ENCODE peak calls at places on chromosomes 2 and 18, in six cellular contexts. One of them, this sample, is unnamed.

GRCh38 chr2:40098786-40099470 is 319.9 kb upstream of the THUMPD2 start:
- DNase-seq in GM10248: no peak
- DNase-seq in cardiac muscle cell: peak
- DNase-seq in fibroblast of the aortic adventitia: peak
- DNase-seq in GM13977: no peak
- DNase-seq in adrenal gland: no peak
- DNase-seq in this sample: no peak

GRCh38 chr2:15527074-15527739 is 33.9 kb downstream of the NBAS start:
- DNase-seq in GM10248: no peak
- DNase-seq in cardiac muscle cell: no peak
- DNase-seq in fibroblast of the aortic adventitia: no peak
- DNase-seq in GM13977: no peak
- DNase-seq in adrenal gland: no peak
- DNase-seq in this sample: peak

GRCh38 chr2:221005338-221005737 is 566.8 kb downstream of the EPHA4 start:
- DNase-seq in GM10248: no peak
- DNase-seq in cardiac muscle cell: no peak
- DNase-seq in fibroblast of the aortic adventitia: no peak
- DNase-seq in GM13977: no peak
- DNase-seq in adrenal gland: no peak
- DNase-seq in this sample: no peak

GRCh38 chr2:101608411-101609317 is 88.8 kb upstream of the MAP4K4 start:
- DNase-seq in GM10248: no peak
- DNase-seq in cardiac muscle cell: no peak
- DNase-seq in fibroblast of the aortic adventitia: no peak
- DNase-seq in GM13977: no peak
- DNase-seq in adrenal gland: no peak
- DNase-seq in this sample: no peak

GRCh38 chr18:76846217-76846616 is 23.9 kb downstream of the ZNF236 start:
- DNase-seq in GM10248: no peak
- DNase-seq in cardiac muscle cell: no peak
- DNase-seq in fibroblast of the aortic adventitia: no peak
- DNase-seq in GM13977: no peak
- DNase-seq in adrenal gland: no peak
- DNase-seq in this sample: no peak

GRCh38 chr18:35973650-35974049 is 1.2 kb downstream of the RMP24 start:
- DNase-seq in GM10248: no peak
- DNase-seq in cardiac muscle cell: no peak
- DNase-seq in fibroblast of the aortic adventitia: no peak
- DNase-seq in GM13977: no peak
- DNase-seq in adrenal gland: no peak
- DNase-seq in this sample: no peak

GRCh38 chr2:190404487-190404886 is 3.7 kb upstream of the MFSD6 start:
- DNase-seq in GM10248: no peak
- DNase-seq in cardiac muscle cell: peak
- DNase-seq in fibroblast of the aortic adventitia: peak
- DNase-seq in GM13977: no peak
- DNase-seq in adrenal gland: peak
- DNase-seq in this sample: peak

GRCh38 chr2:104788721-104789446 is 65.0 kb upstream of the POU3F3 start:
- DNase-seq in GM10248: no peak
- DNase-seq in cardiac muscle cell: no peak
- DNase-seq in fibroblast of the aortic adventitia: no peak
- DNase-seq in GM13977: no peak
- DNase-seq in adrenal gland: no peak
- DNase-seq in this sample: no peak

GRCh38 chr2:207311316-207312005 is 145.7 kb upstream of the KLF7 start:
- DNase-seq in GM10248: peak
- DNase-seq in cardiac muscle cell: peak
- DNase-seq in fibroblast of the aortic adventitia: peak
- DNase-seq in GM13977: peak
- DNase-seq in adrenal gland: peak
- DNase-seq in this sample: peak

GRCh38 chr18:54737986-54738385 is 90.3 kb upstream of the RAB27B start:
- DNase-seq in GM10248: no peak
- DNase-seq in cardiac muscle cell: peak
- DNase-seq in fibroblast of the aortic adventitia: peak
- DNase-seq in GM13977: no peak
- DNase-seq in adrenal gland: no peak
- DNase-seq in this sample: no peak

GRCh38 chr18:9714832-9715343 is 6.8 kb downstream of the RAB31 start:
- DNase-seq in GM10248: no peak
- DNase-seq in cardiac muscle cell: no peak
- DNase-seq in fibroblast of the aortic adventitia: no peak
- DNase-seq in GM13977: no peak
- DNase-seq in adrenal gland: no peak
- DNase-seq in this sample: no peak

GRCh38 chr2:199985625-199986207 is 30.3 kb downstream of the MAIP1 start:
- DNase-seq in GM10248: no peak
- DNase-seq in cardiac muscle cell: peak
- DNase-seq in fibroblast of the aortic adventitia: peak
- DNase-seq in GM13977: no peak
- DNase-seq in adrenal gland: peak
- DNase-seq in this sample: peak

GRCh38 chr2:63698825-63699548 is 110.2 kb downstream of the MDH1 start:
- DNase-seq in GM10248: peak
- DNase-seq in cardiac muscle cell: peak
- DNase-seq in fibroblast of the aortic adventitia: peak
- DNase-seq in GM13977: peak
- DNase-seq in adrenal gland: peak
- DNase-seq in this sample: no peak

GRCh38 chr2:186697536-186697935 is 3.7 kb downstream of the FAM171B start:
- DNase-seq in GM10248: no peak
- DNase-seq in cardiac muscle cell: no peak
- DNase-seq in fibroblast of the aortic adventitia: no peak
- DNase-seq in GM13977: no peak
- DNase-seq in adrenal gland: no peak
- DNase-seq in this sample: no peak

GRCh38 chr18:22470511-22471181 is 52.9 kb upstream of the CTAGE1 start:
- DNase-seq in GM10248: no peak
- DNase-seq in cardiac muscle cell: peak
- DNase-seq in fibroblast of the aortic adventitia: peak
- DNase-seq in GM13977: no peak
- DNase-seq in adrenal gland: no peak
- DNase-seq in this sample: no peak

GRCh38 chr2:44582363-44583008 is 220.7 kb downstream of the CAMKMT start:
- DNase-seq in GM10248: no peak
- DNase-seq in cardiac muscle cell: peak
- DNase-seq in fibroblast of the aortic adventitia: peak
- DNase-seq in GM13977: no peak
- DNase-seq in adrenal gland: no peak
- DNase-seq in this sample: no peak

GRCh38 chr2:16312771-16313170 is 352.9 kb downstream of the CYRIA start:
- DNase-seq in GM10248: no peak
- DNase-seq in cardiac muscle cell: no peak
- DNase-seq in fibroblast of the aortic adventitia: no peak
- DNase-seq in GM13977: no peak
- DNase-seq in adrenal gland: no peak
- DNase-seq in this sample: no peak

GRCh38 chr2:12502759-12503158 is 214.0 kb upstream of the TRIB2 start:
- DNase-seq in GM10248: no peak
- DNase-seq in cardiac muscle cell: no peak
- DNase-seq in fibroblast of the aortic adventitia: no peak
- DNase-seq in GM13977: no peak
- DNase-seq in adrenal gland: no peak
- DNase-seq in this sample: peak

GRCh38 chr2:12498703-12499102 is 218.0 kb upstream of the TRIB2 start:
- DNase-seq in GM10248: no peak
- DNase-seq in cardiac muscle cell: no peak
- DNase-seq in fibroblast of the aortic adventitia: peak
- DNase-seq in GM13977: no peak
- DNase-seq in adrenal gland: no peak
- DNase-seq in this sample: no peak

GRCh38 chr2:12500899-12501298 is 215.8 kb upstream of the TRIB2 start:
- DNase-seq in GM10248: no peak
- DNase-seq in cardiac muscle cell: no peak
- DNase-seq in fibroblast of the aortic adventitia: no peak
- DNase-seq in GM13977: no peak
- DNase-seq in adrenal gland: no peak
- DNase-seq in this sample: no peak

GRCh38 chr2:12504443-12504842 is 212.3 kb upstream of the TRIB2 start:
- DNase-seq in GM10248: no peak
- DNase-seq in cardiac muscle cell: no peak
- DNase-seq in fibroblast of the aortic adventitia: no peak
- DNase-seq in GM13977: no peak
- DNase-seq in adrenal gland: no peak
- DNase-seq in this sample: peak

GRCh38 chr2:12501469-12502147 is 215.1 kb upstream of the TRIB2 start:
- DNase-seq in GM10248: peak
- DNase-seq in cardiac muscle cell: no peak
- DNase-seq in fibroblast of the aortic adventitia: no peak
- DNase-seq in GM13977: peak
- DNase-seq in adrenal gland: peak
- DNase-seq in this sample: peak
- TF ChIP-seq CTCF in GM10248: no peak
- TF ChIP-seq CTCF in cardiac muscle cell: no peak
- TF ChIP-seq CTCF in fibroblast of the aortic adventitia: no peak
- TF ChIP-seq CTCF in GM13977: no peak
- TF ChIP-seq CTCF in adrenal gland: no peak
- TF ChIP-seq CTCF in this sample: no peak

DNA sequence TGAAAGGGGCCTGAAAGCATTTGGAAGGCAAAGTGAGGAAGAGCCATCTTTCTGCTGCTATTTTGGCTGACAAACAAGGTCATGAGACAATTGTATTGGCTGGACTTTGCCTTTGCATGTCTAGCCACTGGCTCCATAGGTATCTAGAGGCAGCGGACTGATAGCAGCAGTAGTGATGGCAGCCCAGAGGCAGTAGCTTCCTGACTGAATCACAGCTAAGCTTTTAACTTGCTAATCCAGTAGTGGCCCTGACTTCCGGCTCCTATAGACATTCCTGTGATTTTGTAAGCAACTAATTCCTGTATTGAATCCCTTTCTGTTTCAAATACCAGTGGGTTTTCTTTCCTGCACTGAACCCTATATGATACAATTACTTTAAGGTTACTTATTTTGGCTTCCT is 69.8 kb upstream of the PDE1A start:
- DNase-seq in GM10248: no peak
- DNase-seq in cardiac muscle cell: no peak
- DNase-seq in fibroblast of the aortic adventitia: no peak
- DNase-seq in GM13977: no peak
- DNase-seq in adrenal gland: no peak
- DNase-seq in this sample: no peak
- TF ChIP-seq CTCF in GM10248: no peak
- TF ChIP-seq CTCF in cardiac muscle cell: no peak
- TF ChIP-seq CTCF in fibroblast of the aortic adventitia: no peak
- TF ChIP-seq CTCF in GM13977: no peak
- TF ChIP-seq CTCF in adrenal gland: no peak
- TF ChIP-seq CTCF in this sample: no peak

DNA sequence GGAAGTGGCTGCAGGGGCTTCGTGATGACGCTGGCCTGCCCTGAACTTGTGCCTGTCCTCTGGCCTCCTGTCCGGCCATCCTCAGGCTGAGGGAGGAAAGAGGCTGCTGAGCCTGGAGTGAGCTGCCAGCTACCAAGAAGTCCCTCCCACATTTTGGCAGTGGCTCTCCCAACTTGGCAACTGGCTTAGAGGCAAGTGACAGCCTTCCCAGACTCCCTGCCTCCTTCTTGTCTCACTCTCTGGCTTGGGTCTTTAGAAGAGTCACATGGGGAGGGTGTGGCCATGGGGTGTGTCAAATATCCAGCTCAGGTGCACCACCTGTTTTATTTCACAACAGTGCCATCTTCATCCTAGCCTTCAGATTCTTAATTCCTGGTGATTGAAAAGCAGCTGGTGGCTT is 222.8 kb downstream of the PRKCE start:
- DNase-seq in GM10248: no peak
- DNase-seq in cardiac muscle cell: peak
- DNase-seq in fibroblast of the aortic adventitia: peak
- DNase-seq in GM13977: no peak
- DNase-seq in adrenal gland: peak
- DNase-seq in this sample: no peak
- TF ChIP-seq CTCF in GM10248: no peak
- TF ChIP-seq CTCF in cardiac muscle cell: no peak
- TF ChIP-seq CTCF in fibroblast of the aortic adventitia: no peak
- TF ChIP-seq CTCF in GM13977: no peak
- TF ChIP-seq CTCF in adrenal gland: no peak
- TF ChIP-seq CTCF in this sample: no peak

GRCh38 chr2:47899915-47900314 is 6.4 kb downstream of the FBXO11 start:
- DNase-seq in GM10248: no peak
- DNase-seq in cardiac muscle cell: peak
- DNase-seq in fibroblast of the aortic adventitia: peak
- DNase-seq in GM13977: no peak
- DNase-seq in adrenal gland: peak
- DNase-seq in this sample: peak
- TF ChIP-seq CTCF in GM10248: no peak
- TF ChIP-seq CTCF in cardiac muscle cell: no peak
- TF ChIP-seq CTCF in fibroblast of the aortic adventitia: no peak
- TF ChIP-seq CTCF in GM13977: no peak
- TF ChIP-seq CTCF in adrenal gland: no peak
- TF ChIP-seq CTCF in this sample: no peak

DNA sequence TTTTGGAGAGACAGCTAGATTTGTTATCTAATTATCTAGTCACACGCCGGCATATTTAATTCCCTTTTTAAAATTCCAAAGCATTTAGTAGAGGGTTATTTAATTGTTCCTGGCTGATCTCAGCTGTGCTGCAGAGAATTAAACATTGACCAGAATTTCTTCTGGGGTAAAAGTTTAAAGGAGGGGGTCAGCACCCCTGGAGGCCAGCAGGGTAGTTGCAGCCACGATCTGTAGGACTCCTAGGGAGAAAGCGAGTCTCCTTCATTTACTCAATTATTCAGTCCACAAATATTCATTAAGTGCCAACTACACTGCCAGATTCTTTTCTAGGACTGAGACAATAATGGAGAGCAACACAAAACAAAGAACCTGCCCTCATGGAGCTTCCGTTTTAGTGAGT is 294.3 kb downstream of the RDH14 start:
- DNase-seq in GM10248: no peak
- DNase-seq in cardiac muscle cell: no peak
- DNase-seq in fibroblast of the aortic adventitia: no peak
- DNase-seq in GM13977: no peak
- DNase-seq in adrenal gland: no peak
- DNase-seq in this sample: no peak
- TF ChIP-seq CTCF in GM10248: no peak
- TF ChIP-seq CTCF in cardiac muscle cell: peak
- TF ChIP-seq CTCF in fibroblast of the aortic adventitia: peak
- TF ChIP-seq CTCF in GM13977: no peak
- TF ChIP-seq CTCF in adrenal gland: no peak
- TF ChIP-seq CTCF in this sample: no peak

GRCh38 chr2:122519366-122519765 is 763.9 kb downstream of the TSN start:
- DNase-seq in GM10248: no peak
- DNase-seq in cardiac muscle cell: no peak
- DNase-seq in fibroblast of the aortic adventitia: no peak
- DNase-seq in GM13977: no peak
- DNase-seq in adrenal gland: no peak
- DNase-seq in this sample: no peak
- TF ChIP-seq CTCF in GM10248: no peak
- TF ChIP-seq CTCF in cardiac muscle cell: peak
- TF ChIP-seq CTCF in fibroblast of the aortic adventitia: peak
- TF ChIP-seq CTCF in GM13977: peak
- TF ChIP-seq CTCF in adrenal gland: peak
- TF ChIP-seq CTCF in this sample: no peak

DNA sequence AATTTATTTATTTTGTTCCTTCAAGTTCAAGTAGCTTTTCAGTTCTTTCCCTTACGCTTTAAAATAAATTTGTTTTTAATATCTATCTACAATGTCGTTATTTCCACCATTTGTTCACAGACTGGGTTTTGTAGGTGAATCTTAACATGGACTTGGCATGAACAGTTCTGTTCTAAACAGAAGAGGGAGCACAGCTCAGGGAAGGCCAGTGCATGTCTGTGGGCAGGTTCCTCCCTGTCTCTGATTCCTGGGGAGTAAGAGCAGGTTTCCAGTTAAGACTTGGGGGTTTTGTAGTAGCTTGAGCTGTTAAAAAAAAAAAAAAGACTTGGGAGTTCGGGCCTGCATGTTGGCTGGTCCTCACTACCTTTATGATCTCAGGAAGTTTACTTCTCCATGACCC is 11.1 kb downstream of the TTL start:
- DNase-seq in GM10248: no peak
- DNase-seq in cardiac muscle cell: peak
- DNase-seq in fibroblast of the aortic adventitia: no peak
- DNase-seq in GM13977: no peak
- DNase-seq in adrenal gland: no peak
- DNase-seq in this sample: no peak
- TF ChIP-seq CTCF in GM10248: no peak
- TF ChIP-seq CTCF in cardiac muscle cell: peak
- TF ChIP-seq CTCF in fibroblast of the aortic adventitia: no peak
- TF ChIP-seq CTCF in GM13977: no peak
- TF ChIP-seq CTCF in adrenal gland: no peak
- TF ChIP-seq CTCF in this sample: no peak

This sample was measured in activated CD8-positive, alpha-beta T cell treated with anti-CD3 and anti-CD28 coated beads for 36 hours.